ENCODE peak calls at places on chromosomes 12 and 14, in eight cellular contexts. D is heart right ventricle; A is NCI-H1092 treated with DMSO at 0.1 percent for 48 hours; R is stimulated activated CD4-positive, alpha-beta T cell treated with anti-CD3 and anti-CD28 coated beads, Interleukin-15, amount 100 ng/mL, for 1 hour; H is osteocyte; N is RWPE1; Y is left ventricle myocardium inferior; V is central memory CD8-positive, alpha-beta T cell. C is an unnamed sample.

GRCh38 chr12:70962226-70962794 is 41.8 kb upstream of the PTPRR start:
- DNase-seq in N (no peak), A (no peak), D (no peak), R (no peak), V (no peak), Y (no peak), H (no peak), C (no peak)

GRCh38 chr14:34256223-34256622 is 205.8 kb downstream of the SPTSSA start:
- DNase-seq in D (no peak), H (no peak), A (no peak), Y (no peak), R (no peak), N (no peak), V (no peak), C (no peak)

GRCh38 chr12:101671157-101671791 is 26.2 kb upstream of the CHPT1 start:
- DNase-seq in V (peak), A (no peak), H (no peak), R (no peak), D (no peak), N (no peak), Y (peak), C (peak)

GRCh38 chr12:123931686-123932321 is 40.8 kb downstream of the CCDC92 start:
- DNase-seq in V (peak), N (no peak), Y (no peak), A (no peak), H (no peak), D (no peak), R (no peak), C (no peak)

GRCh38 chr12:52356762-52357580 is 10.3 kb downstream of the KRT85 start:
- DNase-seq in A (no peak), H (peak), N (no peak), V (no peak), R (no peak), Y (no peak), D (no peak), C (no peak)

GRCh38 chr14:90274019-90274418 is 17.7 kb downstream of the PSMC1 start:
- DNase-seq in R (no peak), A (no peak), N (no peak), H (no peak), D (no peak), V (no peak), Y (no peak), C (no peak)

GRCh38 chr12:77830952-77831351 is 258 bp downstream of the NAV3 start:
- DNase-seq in V (no peak), Y (no peak), A (no peak), N (no peak), D (no peak), R (no peak), H (no peak), C (no peak)

GRCh38 chr12:121676190-121676589 is 6.7 kb upstream of the MORN3 start:
- DNase-seq in V (no peak), N (no peak), H (no peak), A (no peak), R (no peak), Y (no peak), D (no peak), C (no peak)

GRCh38 chr12:28108599-28108998 is 81.7 kb upstream of the CCDC91 start:
- DNase-seq in R (no peak), N (no peak), V (no peak), A (no peak), D (no peak), H (no peak), Y (no peak), C (no peak)

GRCh38 chr14:68967459-68967940 is 11.6 kb downstream of the ACTN1 start:
- DNase-seq in N (no peak), D (no peak), Y (no peak), A (no peak), H (no peak), V (no peak), R (no peak), C (no peak)

GRCh38 chr12:14310866-14311265 is 54.6 kb upstream of the ATF7IP start:
- DNase-seq in N (no peak), Y (no peak), D (no peak), H (no peak), V (no peak), R (no peak), A (no peak), C (no peak)

GRCh38 chr12:10153271-10154144 is 18.4 kb downstream of the OLR1 start:
- DNase-seq in H (peak), R (peak), N (no peak), Y (peak), A (peak), V (peak), D (peak), C (peak)

GRCh38 chr12:14167005-14167628 is 185.7 kb upstream of the GRIN2B start:
- DNase-seq in R (no peak), D (no peak), N (peak), V (peak), H (no peak), A (peak), Y (no peak), C (peak)

GRCh38 chr14:104281768-104282301 is 143.4 kb downstream of the KIF26A start:
- DNase-seq in R (no peak), A (no peak), H (peak), N (no peak), D (no peak), Y (peak), V (no peak), C (no peak)

GRCh38 chr14:76312821-76313220 is 63.1 kb upstream of the ESRRB start:
- DNase-seq in D (no peak), H (no peak), N (no peak), Y (no peak), V (no peak), R (no peak), A (no peak), C (no peak)

GRCh38 chr12:55194382-55194781 is 26.4 kb upstream of the OR10A7 start:
- DNase-seq in D (no peak), Y (no peak), H (no peak), R (no peak), A (no peak), N (no peak), V (no peak), C (no peak)

GRCh38 chr12:62543324-62543723 is 76.7 kb downstream of the MON2 start:
- DNase-seq in H (no peak), D (no peak), V (no peak), A (no peak), R (no peak), Y (no peak), N (no peak), C (no peak)

GRCh38 chr14:56100556-56100955 is 17.7 kb upstream of the PELI2 start:
- DNase-seq in N (no peak), H (no peak), A (no peak), Y (no peak), V (no peak), D (no peak), R (no peak), C (no peak)

GRCh38 chr12:102567031-102567985 is 86.9 kb upstream of the IGF1 start:
- DNase-seq in Y (no peak), D (no peak), N (no peak), V (no peak), H (no peak), R (no peak), A (no peak), C (no peak)

GRCh38 chr12:62252576-62252975 is 7.6 kb upstream of the USP15 start:
- DNase-seq in D (no peak), V (no peak), N (no peak), H (no peak), R (no peak), A (no peak), Y (no peak), C (no peak)

GRCh38 chr14:20116748-20117147 is 6.2 kb downstream of the OR4K17 start:
- DNase-seq in D (no peak), Y (no peak), V (no peak), A (no peak), N (no peak), H (no peak), R (no peak), C (no peak)

GRCh38 chr14:27573018-27573417 is 975.2 kb upstream of the NOVA1 start:
- DNase-seq in A (no peak), V (no peak), N (no peak), Y (no peak), H (no peak), D (no peak), R (no peak), C (no peak)

GRCh38 chr14:23640524-23641141 is 4.5 kb downstream of the DHRS2 start:
- DNase-seq in Y (peak), R (no peak), V (no peak), A (peak), N (no peak), D (peak), H (no peak), C (no peak)

GRCh38 chr12:120110550-120111501 is 5.7 kb downstream of the RAB35 start:
- DNase-seq in H (no peak), D (peak), A (no peak), Y (peak), R (no peak), V (peak), N (no peak), C (peak)

GRCh38 chr12:57623811-57624390 is 9.1 kb downstream of the B4GALNT1 start:
- DNase-seq in R (no peak), Y (no peak), N (no peak), D (no peak), V (no peak), A (no peak), H (no peak), C (no peak)

GRCh38 chr14:96017882-96018281 is 21.3 kb upstream of the C14orf132 start:
- DNase-seq in Y (no peak), V (no peak), A (no peak), D (no peak), H (no peak), R (no peak), N (no peak), C (no peak)

GRCh38 chr12:68011882-68012207 is 22.6 kb downstream of the IFNG-AS1 start:
- DNase-seq in Y (no peak), N (no peak), H (no peak), R (no peak), D (no peak), A (no peak), V (no peak), C (no peak)

GRCh38 chr14:64234877-64235651 is 59.1 kb downstream of the ESR2 start:
- DNase-seq in V (no peak), Y (no peak), H (no peak), N (peak), D (no peak), R (no peak), A (peak), C (no peak)

GRCh38 chr12:88413561-88414095 is 166.6 kb downstream of the KITLG start:
- DNase-seq in N (no peak), A (no peak), H (no peak), Y (no peak), D (no peak), R (no peak), V (no peak), C (no peak)

C was measured in memory B cell.